ENCODE peak calls at places on chromosomes 5 and 9, in five cellular contexts. One of them, this sample, is unnamed.

GRCh38 chr5:179827684-179828083 is 7.0 kb downstream of the SQSTM1 start:
- ATAC-seq in upper lobe of left lung: peak
- ATAC-seq in HepG2: no peak
- ATAC-seq in K562: peak
- ATAC-seq in GM12878: peak
- ATAC-seq in this sample: peak

GRCh38 chr5:142795246-142795645 is 25.1 kb downstream of the ARHGAP26 start:
- ATAC-seq in GM12878: peak
- ATAC-seq in upper lobe of left lung: peak
- ATAC-seq in K562: no peak
- ATAC-seq in HepG2: no peak
- ATAC-seq in this sample: peak

GRCh38 chr5:97449172-97449571 is 266.1 kb upstream of the RIOK2 start:
- ATAC-seq in GM12878: peak
- ATAC-seq in K562: no peak
- ATAC-seq in HepG2: no peak
- ATAC-seq in upper lobe of left lung: no peak
- ATAC-seq in this sample: no peak

GRCh38 chr5:113280541-113280940 is 154.2 kb downstream of the TSSK1B start:
- ATAC-seq in upper lobe of left lung: no peak
- ATAC-seq in HepG2: no peak
- ATAC-seq in K562: no peak
- ATAC-seq in GM12878: no peak
- ATAC-seq in this sample: no peak

GRCh38 chr5:42784132-42784531 is 27.5 kb downstream of the CCDC152 start:
- ATAC-seq in K562: no peak
- ATAC-seq in upper lobe of left lung: no peak
- ATAC-seq in GM12878: no peak
- ATAC-seq in HepG2: no peak
- ATAC-seq in this sample: no peak

GRCh38 chr5:132926437-132926836 is 37.0 kb downstream of the AFF4 start:
- ATAC-seq in HepG2: no peak
- ATAC-seq in GM12878: no peak
- ATAC-seq in upper lobe of left lung: no peak
- ATAC-seq in K562: no peak
- ATAC-seq in this sample: no peak

GRCh38 chr5:72607381-72607780 is 100.2 kb upstream of the ZNF366 start:
- ATAC-seq in upper lobe of left lung: no peak
- ATAC-seq in HepG2: no peak
- ATAC-seq in GM12878: no peak
- ATAC-seq in K562: no peak
- ATAC-seq in this sample: no peak

GRCh38 chr9:100220936-100221335 is 121.9 kb downstream of the INVS start:
- ATAC-seq in upper lobe of left lung: no peak
- ATAC-seq in HepG2: no peak
- ATAC-seq in K562: no peak
- ATAC-seq in GM12878: no peak
- ATAC-seq in this sample: no peak

GRCh38 chr5:84384604-84385575 is at the start of gene EDIL3:
- ATAC-seq in upper lobe of left lung: peak
- ATAC-seq in GM12878: peak
- ATAC-seq in K562: no peak
- ATAC-seq in HepG2: peak
- ATAC-seq in this sample: peak

GRCh38 chr5:1065143-1065750 is 46.6 kb downstream of the SLC12A7 start:
- ATAC-seq in HepG2: no peak
- ATAC-seq in K562: no peak
- ATAC-seq in upper lobe of left lung: no peak
- ATAC-seq in GM12878: no peak
- ATAC-seq in this sample: no peak

GRCh38 chr5:1068204-1068894 is 43.5 kb downstream of the SLC12A7 start:
- ATAC-seq in HepG2: no peak
- ATAC-seq in upper lobe of left lung: peak
- ATAC-seq in GM12878: no peak
- ATAC-seq in K562: peak
- ATAC-seq in this sample: peak

GRCh38 chr5:1065891-1066650 is 45.8 kb downstream of the SLC12A7 start:
- ATAC-seq in K562: no peak
- ATAC-seq in HepG2: no peak
- ATAC-seq in GM12878: no peak
- ATAC-seq in upper lobe of left lung: no peak
- ATAC-seq in this sample: no peak

GRCh38 chr5:1067141-1068121 is 44.4 kb downstream of the SLC12A7 start:
- ATAC-seq in GM12878: no peak
- ATAC-seq in HepG2: no peak
- ATAC-seq in K562: peak
- ATAC-seq in upper lobe of left lung: no peak
- ATAC-seq in this sample: no peak

DNA sequence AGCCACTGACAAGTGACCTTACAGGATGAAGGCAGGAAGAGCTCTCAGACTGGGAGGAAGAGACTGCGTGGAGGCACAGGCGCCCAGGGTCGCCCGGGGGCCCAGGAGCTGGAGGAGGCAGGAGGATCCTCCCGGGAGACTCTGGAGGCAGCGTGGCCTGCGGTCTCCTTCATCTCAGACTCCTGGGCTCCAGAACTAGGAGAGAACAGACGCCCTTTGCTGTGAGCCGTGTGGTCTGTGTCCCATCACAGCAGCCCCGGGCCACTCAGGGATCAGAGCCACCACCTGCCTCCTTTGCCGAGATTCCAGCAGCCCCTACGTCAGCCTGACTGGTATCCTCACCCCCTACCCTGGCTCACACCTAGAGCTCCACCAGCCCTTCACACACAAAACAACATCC is 45.2 kb downstream of the SLC12A7 start:
- ATAC-seq in GM12878: no peak
- ATAC-seq in HepG2: no peak
- ATAC-seq in upper lobe of left lung: no peak
- ATAC-seq in K562: peak
- ATAC-seq in this sample: no peak
- TF ChIP-seq POLR2AphosphoS5 in GM12878: no peak
- TF ChIP-seq POLR2AphosphoS5 in HepG2: no peak
- TF ChIP-seq POLR2AphosphoS5 in upper lobe of left lung: no peak
- TF ChIP-seq POLR2AphosphoS5 in K562: no peak
- TF ChIP-seq POLR2AphosphoS5 in this sample: no peak

GRCh38 chr5:17890501-17890900 is 256.2 kb downstream of the TAF11L14 start:
- ATAC-seq in GM12878: no peak
- ATAC-seq in K562: no peak
- ATAC-seq in HepG2: no peak
- ATAC-seq in upper lobe of left lung: no peak
- ATAC-seq in this sample: no peak
- TF ChIP-seq EP300 in GM12878: no peak
- TF ChIP-seq EP300 in K562: no peak
- TF ChIP-seq EP300 in HepG2: no peak
- TF ChIP-seq EP300 in upper lobe of left lung: no peak
- TF ChIP-seq EP300 in this sample: no peak

GRCh38 chr9:121197135-121197534 is 4.5 kb downstream of the RAB14 start:
- ATAC-seq in upper lobe of left lung: no peak
- ATAC-seq in K562: no peak
- ATAC-seq in GM12878: no peak
- ATAC-seq in HepG2: no peak
- ATAC-seq in this sample: no peak
- TF ChIP-seq CTCF in upper lobe of left lung: peak
- TF ChIP-seq CTCF in K562: no peak
- TF ChIP-seq CTCF in GM12878: peak
- TF ChIP-seq CTCF in HepG2: no peak
- TF ChIP-seq CTCF in this sample: peak

GRCh38 chr5:67093259-67093658 is 103.3 kb downstream of the CD180 start:
- ATAC-seq in HepG2: no peak
- ATAC-seq in K562: no peak
- ATAC-seq in GM12878: no peak
- ATAC-seq in upper lobe of left lung: no peak
- ATAC-seq in this sample: no peak

GRCh38 chr5:67090040-67090439 is 106.6 kb downstream of the CD180 start:
- ATAC-seq in GM12878: no peak
- ATAC-seq in upper lobe of left lung: no peak
- ATAC-seq in HepG2: no peak
- ATAC-seq in K562: no peak
- ATAC-seq in this sample: no peak

GRCh38 chr5:67090593-67090992 is 106.0 kb downstream of the CD180 start:
- ATAC-seq in GM12878: no peak
- ATAC-seq in HepG2: no peak
- ATAC-seq in K562: no peak
- ATAC-seq in upper lobe of left lung: no peak
- ATAC-seq in this sample: no peak

GRCh38 chr5:67094476-67095300 is 101.9 kb downstream of the CD180 start:
- ATAC-seq in K562: no peak
- ATAC-seq in HepG2: peak
- ATAC-seq in upper lobe of left lung: peak
- ATAC-seq in GM12878: no peak
- ATAC-seq in this sample: no peak

GRCh38 chr5:67092447-67093023 is 104.1 kb downstream of the CD180 start:
- ATAC-seq in K562: no peak
- ATAC-seq in HepG2: no peak
- ATAC-seq in upper lobe of left lung: no peak
- ATAC-seq in GM12878: no peak
- ATAC-seq in this sample: peak
- TF ChIP-seq POLR2AphosphoS5 in K562: no peak
- TF ChIP-seq POLR2AphosphoS5 in HepG2: no peak
- TF ChIP-seq POLR2AphosphoS5 in upper lobe of left lung: no peak
- TF ChIP-seq POLR2AphosphoS5 in GM12878: no peak
- TF ChIP-seq POLR2AphosphoS5 in this sample: peak

DNA sequence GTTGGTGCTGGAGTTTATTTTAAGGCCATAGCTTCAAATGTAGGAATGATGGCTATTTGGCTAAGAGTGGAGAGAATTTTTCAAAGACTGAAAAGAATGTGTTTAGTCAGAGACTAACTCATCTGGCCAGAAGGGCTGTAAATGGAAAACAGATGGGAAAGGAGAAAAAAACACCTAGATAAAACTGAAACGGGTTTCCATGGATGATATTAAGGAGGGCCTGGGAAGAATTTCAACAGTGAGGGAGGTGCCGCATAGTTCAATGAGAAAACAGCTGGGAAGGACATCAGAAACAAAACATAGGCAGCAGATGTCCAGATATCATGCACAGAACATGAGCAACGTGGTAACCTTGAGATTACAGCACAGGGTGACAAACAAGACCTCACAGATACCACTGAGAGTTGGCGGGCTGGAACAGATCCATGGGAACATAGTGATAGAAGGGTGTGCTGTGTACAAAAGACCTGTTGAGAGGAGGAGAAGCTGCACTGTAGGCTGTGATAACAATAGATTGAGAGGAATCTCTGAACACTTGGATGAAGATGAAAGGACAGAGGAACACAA is 31.2 kb upstream of the RAD23B start:
- ATAC-seq in GM12878: no peak
- ATAC-seq in upper lobe of left lung: peak
- ATAC-seq in HepG2: peak
- ATAC-seq in K562: peak
- ATAC-seq in this sample: peak
- TF ChIP-seq EP300 in GM12878: no peak
- TF ChIP-seq EP300 in upper lobe of left lung: no peak
- TF ChIP-seq EP300 in HepG2: peak
- TF ChIP-seq EP300 in K562: no peak
- TF ChIP-seq EP300 in this sample: no peak

GRCh38 chr9:94627287-94627686 is 12.0 kb downstream of the FBP1 start:
- ATAC-seq in K562: peak
- ATAC-seq in GM12878: no peak
- ATAC-seq in HepG2: peak
- ATAC-seq in upper lobe of left lung: no peak
- ATAC-seq in this sample: no peak
- TF ChIP-seq CTCF in K562: no peak
- TF ChIP-seq CTCF in GM12878: no peak
- TF ChIP-seq CTCF in HepG2: no peak
- TF ChIP-seq CTCF in upper lobe of left lung: no peak
- TF ChIP-seq CTCF in this sample: no peak

GRCh38 chr5:116621599-116621998 is 47.0 kb upstream of the SEMA6A start:
- ATAC-seq in K562: no peak
- ATAC-seq in GM12878: no peak
- ATAC-seq in upper lobe of left lung: no peak
- ATAC-seq in HepG2: no peak
- ATAC-seq in this sample: no peak

GRCh38 chr5:116626945-116627679 is 52.5 kb upstream of the SEMA6A start:
- ATAC-seq in K562: no peak
- ATAC-seq in HepG2: no peak
- ATAC-seq in upper lobe of left lung: no peak
- ATAC-seq in GM12878: peak
- ATAC-seq in this sample: no peak

GRCh38 chr5:116622375-116623075 is 47.9 kb upstream of the SEMA6A start:
- ATAC-seq in upper lobe of left lung: no peak
- ATAC-seq in K562: no peak
- ATAC-seq in HepG2: peak
- ATAC-seq in GM12878: no peak
- ATAC-seq in this sample: no peak

GRCh38 chr5:116629168-116629567 is 54.5 kb upstream of the SEMA6A start:
- ATAC-seq in HepG2: no peak
- ATAC-seq in upper lobe of left lung: no peak
- ATAC-seq in GM12878: no peak
- ATAC-seq in K562: no peak
- ATAC-seq in this sample: no peak

DNA sequence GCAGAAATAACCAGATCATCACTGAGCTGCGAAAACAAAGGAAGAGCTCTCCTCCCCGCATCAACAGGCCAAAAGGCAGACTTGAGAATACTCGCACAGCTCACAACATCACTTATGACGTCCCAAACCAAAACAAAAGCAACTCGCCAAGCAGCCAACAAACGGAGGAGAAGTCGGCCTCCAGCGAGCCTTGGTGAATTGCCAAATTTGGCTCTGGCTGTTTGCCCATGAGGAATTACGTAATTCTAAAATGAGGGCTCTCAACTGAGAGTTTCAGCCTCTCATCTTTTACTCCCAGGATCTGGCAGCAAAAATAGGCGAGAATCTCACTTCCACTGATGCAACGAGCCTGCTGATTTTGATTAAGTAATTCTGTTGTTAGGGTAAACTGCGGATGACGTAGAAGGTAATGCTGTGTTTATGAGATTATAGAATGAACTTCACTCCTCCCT is 51.7 kb upstream of the SEMA6A start:
- ATAC-seq in HepG2: no peak
- ATAC-seq in upper lobe of left lung: peak
- ATAC-seq in GM12878: no peak
- ATAC-seq in K562: no peak
- ATAC-seq in this sample: peak
- TF ChIP-seq POLR2AphosphoS5 in HepG2: no peak
- TF ChIP-seq POLR2AphosphoS5 in upper lobe of left lung: no peak
- TF ChIP-seq POLR2AphosphoS5 in GM12878: no peak
- TF ChIP-seq POLR2AphosphoS5 in K562: no peak
- TF ChIP-seq POLR2AphosphoS5 in this sample: peak

GRCh38 chr9:136625101-136626065 is 37.3 kb upstream of the EGFL7 start:
- ATAC-seq in HepG2: peak
- ATAC-seq in K562: peak
- ATAC-seq in upper lobe of left lung: peak
- ATAC-seq in GM12878: no peak
- ATAC-seq in this sample: peak
- TF ChIP-seq EP300 in HepG2: peak
- TF ChIP-seq EP300 in K562: no peak
- TF ChIP-seq EP300 in upper lobe of left lung: no peak
- TF ChIP-seq EP300 in GM12878: no peak
- TF ChIP-seq EP300 in this sample: no peak

DNA sequence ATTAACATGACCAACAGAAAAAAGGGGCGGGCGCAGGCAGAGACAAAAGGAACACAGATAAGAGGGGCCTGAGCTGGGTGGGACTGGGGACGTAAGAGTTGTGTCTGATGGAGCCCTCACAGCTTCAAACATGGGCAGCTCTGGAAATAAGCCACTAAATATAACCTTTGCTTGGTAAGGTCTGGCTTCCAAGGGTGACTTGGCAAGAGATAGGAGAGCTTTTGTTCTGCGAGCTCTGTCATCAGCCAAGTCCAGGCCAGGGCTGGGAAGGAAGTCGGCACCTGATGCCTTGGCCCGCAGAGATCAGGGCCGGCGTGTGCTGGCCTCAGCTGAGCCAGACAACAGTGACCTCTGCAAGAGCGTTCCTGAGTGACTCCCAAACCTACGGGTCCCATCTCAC is 11.8 kb downstream of the TRUB2 start:
- ATAC-seq in GM12878: no peak
- ATAC-seq in HepG2: no peak
- ATAC-seq in K562: no peak
- ATAC-seq in upper lobe of left lung: no peak
- ATAC-seq in this sample: no peak
- TF ChIP-seq CTCF in GM12878: no peak
- TF ChIP-seq CTCF in HepG2: no peak
- TF ChIP-seq CTCF in K562: no peak
- TF ChIP-seq CTCF in upper lobe of left lung: no peak
- TF ChIP-seq CTCF in this sample: no peak

This sample was measured in gastroesophageal sphincter.